ENCODE peak calls at places on chromosome 5, in four cellular contexts. One of them, this sample, is unnamed.

GRCh38 chr5:31471040-31471439 is 60.9 kb downstream of the DROSHA start:
- DNase-seq in HCT116: no peak
- DNase-seq in HepG2: no peak
- DNase-seq in H1: no peak
- DNase-seq in this sample: no peak

GRCh38 chr5:126914813-126915436 is 115.4 kb downstream of the MARCHF3 start:
- DNase-seq in HCT116: no peak
- DNase-seq in H1: no peak
- DNase-seq in HepG2: no peak
- DNase-seq in this sample: no peak

GRCh38 chr5:120568716-120569115 is 104.6 kb downstream of the PRR16 start:
- DNase-seq in HepG2: no peak
- DNase-seq in H1: no peak
- DNase-seq in HCT116: no peak
- DNase-seq in this sample: no peak

GRCh38 chr5:122702524-122702875 is 72.4 kb upstream of the SNX2 start:
- DNase-seq in H1: no peak
- DNase-seq in HCT116: no peak
- DNase-seq in HepG2: no peak
- DNase-seq in this sample: no peak

GRCh38 chr5:6448622-6449464 is at the start of gene UBE2QL1:
- DNase-seq in HCT116: no peak
- DNase-seq in HepG2: no peak
- DNase-seq in H1: peak; percentile 67
- DNase-seq in this sample: peak; percentile 25

GRCh38 chr5:136656811-136657210 is 291.5 kb upstream of the TRPC7 start:
- DNase-seq in HepG2: no peak
- DNase-seq in HCT116: no peak
- DNase-seq in H1: no peak
- DNase-seq in this sample: no peak

GRCh38 chr5:107402881-107403280 is 267.9 kb downstream of the EFNA5 start:
- DNase-seq in HepG2: no peak
- DNase-seq in HCT116: no peak
- DNase-seq in H1: no peak
- DNase-seq in this sample: no peak

GRCh38 chr5:155767480-155767879 is 559.5 kb upstream of the SGCD start:
- DNase-seq in H1: no peak
- DNase-seq in HepG2: no peak
- DNase-seq in HCT116: no peak
- DNase-seq in this sample: no peak

GRCh38 chr5:64557911-64558310 is 52.1 kb downstream of the RGS7BP start:
- DNase-seq in HepG2: no peak
- DNase-seq in HCT116: no peak
- DNase-seq in H1: no peak
- DNase-seq in this sample: no peak

GRCh38 chr5:33174376-33174775 is 266.4 kb upstream of the TARS1 start:
- DNase-seq in H1: no peak
- DNase-seq in HepG2: no peak
- DNase-seq in HCT116: no peak
- DNase-seq in this sample: no peak

GRCh38 chr5:58069016-58069705 is 390.7 kb downstream of the PLK2 start:
- DNase-seq in H1: no peak
- DNase-seq in HCT116: no peak
- DNase-seq in HepG2: no peak
- DNase-seq in this sample: no peak

GRCh38 chr5:66553368-66553912 is 42.8 kb upstream of the MAST4 start:
- DNase-seq in HCT116: no peak
- DNase-seq in H1: no peak
- DNase-seq in HepG2: no peak
- DNase-seq in this sample: no peak

GRCh38 chr5:159935946-159936345 is 19.7 kb downstream of the ADRA1B start:
- DNase-seq in HCT116: no peak
- DNase-seq in H1: no peak
- DNase-seq in HepG2: no peak
- DNase-seq in this sample: no peak

GRCh38 chr5:134004626-134005414 is at the start of gene VDAC1:
- DNase-seq in H1: peak; percentile 82
- DNase-seq in HCT116: peak; percentile 56
- DNase-seq in HepG2: no peak
- DNase-seq in this sample: peak; percentile 84

GRCh38 chr5:166795756-166796155 is 1495.7 kb upstream of the WWC1 start:
- DNase-seq in H1: no peak
- DNase-seq in HCT116: no peak
- DNase-seq in HepG2: no peak
- DNase-seq in this sample: no peak

GRCh38 chr5:118126159-118126558 is 862.2 kb downstream of the DTWD2 start:
- DNase-seq in H1: no peak
- DNase-seq in HCT116: no peak
- DNase-seq in HepG2: no peak
- DNase-seq in this sample: no peak

GRCh38 chr5:158522001-158522400 is 577.7 kb downstream of the EBF1 start:
- DNase-seq in HepG2: no peak
- DNase-seq in H1: no peak
- DNase-seq in HCT116: no peak
- DNase-seq in this sample: no peak

GRCh38 chr5:21709766-21710165 is 1143.4 kb downstream of the CDH12 start:
- DNase-seq in HCT116: no peak
- DNase-seq in HepG2: no peak
- DNase-seq in H1: no peak
- DNase-seq in this sample: no peak

GRCh38 chr5:105956456-105957177 is 1714.1 kb downstream of the EFNA5 start:
- DNase-seq in HCT116: no peak
- DNase-seq in H1: no peak
- DNase-seq in HepG2: no peak
- DNase-seq in this sample: no peak

GRCh38 chr5:83147593-83147992 is 70.2 kb downstream of the XRCC4 start:
- DNase-seq in HCT116: no peak
- DNase-seq in HepG2: no peak
- DNase-seq in H1: no peak
- DNase-seq in this sample: no peak

GRCh38 chr5:31023105-31023504 is 170.4 kb upstream of the CDH6 start:
- DNase-seq in H1: no peak
- DNase-seq in HepG2: no peak
- DNase-seq in HCT116: no peak
- DNase-seq in this sample: no peak

GRCh38 chr5:43042176-43042625 is 2.1 kb upstream of the ANXA2R start:
- DNase-seq in HepG2: peak; percentile 47
- DNase-seq in H1: peak; percentile 79
- DNase-seq in HCT116: peak; percentile 43
- DNase-seq in this sample: peak; percentile 44

GRCh38 chr5:143972068-143972467 is 160.1 kb downstream of the HMHB1 start:
- DNase-seq in HCT116: no peak
- DNase-seq in H1: no peak
- DNase-seq in HepG2: no peak
- DNase-seq in this sample: no peak

GRCh38 chr5:80031109-80031508 is 4.0 kb upstream of the THBS4 start:
- DNase-seq in H1: no peak
- DNase-seq in HepG2: no peak
- DNase-seq in HCT116: no peak
- DNase-seq in this sample: no peak

GRCh38 chr5:3352711-3353110 is 242.9 kb upstream of the IRX1 start:
- DNase-seq in HCT116: no peak
- DNase-seq in H1: no peak
- DNase-seq in HepG2: no peak
- DNase-seq in this sample: no peak

GRCh38 chr5:150411245-150411979 is 1.3 kb downstream of the CD74 start:
- DNase-seq in HepG2: no peak
- DNase-seq in HCT116: no peak
- DNase-seq in H1: peak; percentile 61
- DNase-seq in this sample: no peak

GRCh38 chr5:68304421-68305052 is 89.0 kb downstream of the PIK3R1 start:
- DNase-seq in HCT116: no peak
- DNase-seq in H1: no peak
- DNase-seq in HepG2: no peak
- DNase-seq in this sample: no peak

GRCh38 chr5:160357861-160358411 is 12.5 kb downstream of the C1QTNF2 start:
- DNase-seq in HCT116: no peak
- DNase-seq in H1: no peak
- DNase-seq in HepG2: no peak
- DNase-seq in this sample: no peak

GRCh38 chr5:55926476-55926875 is 68.3 kb downstream of the IL6ST start:
- DNase-seq in HepG2: no peak
- DNase-seq in HCT116: no peak
- DNase-seq in H1: peak; percentile 27
- DNase-seq in this sample: no peak

GRCh38 chr5:150021491-150022162 is 21.1 kb downstream of the HMGXB3 start:
- DNase-seq in H1: no peak
- DNase-seq in HCT116: peak; percentile 80
- DNase-seq in HepG2: no peak
- DNase-seq in this sample: no peak

GRCh38 chr5:43367909-43368648 is 44.1 kb downstream of the CCL28 start:
- DNase-seq in HepG2: no peak
- DNase-seq in H1: no peak
- DNase-seq in HCT116: no peak
- DNase-seq in this sample: no peak

GRCh38 chr5:39543335-39543734 is 118.6 kb upstream of the DAB2 start:
- DNase-seq in H1: no peak
- DNase-seq in HepG2: no peak
- DNase-seq in HCT116: no peak
- DNase-seq in this sample: no peak

GRCh38 chr5:39476466-39477215 is 51.9 kb upstream of the DAB2 start:
- DNase-seq in HepG2: no peak
- DNase-seq in HCT116: no peak
- DNase-seq in H1: no peak
- DNase-seq in this sample: no peak

GRCh38 chr5:173514666-173515065 is 101.8 kb downstream of the BOD1 start:
- DNase-seq in HCT116: no peak
- DNase-seq in H1: peak; percentile 8
- DNase-seq in HepG2: no peak
- DNase-seq in this sample: no peak

GRCh38 chr5:135398160-135398854 is 724 bp downstream of the MACROH2A1 start:
- DNase-seq in H1: peak; percentile 78
- DNase-seq in HCT116: peak; percentile 13
- DNase-seq in HepG2: peak; percentile 28
- DNase-seq in this sample: peak; percentile 59

GRCh38 chr5:150176745-150177485 is 10.3 kb downstream of the CDX1 start:
- DNase-seq in HepG2: no peak
- DNase-seq in H1: no peak
- DNase-seq in HCT116: no peak
- DNase-seq in this sample: no peak

GRCh38 chr5:142396436-142396835 is 71.6 kb upstream of the SPRY4 start:
- DNase-seq in H1: no peak
- DNase-seq in HCT116: no peak
- DNase-seq in HepG2: no peak
- DNase-seq in this sample: peak; percentile 49

GRCh38 chr5:93676707-93677106 is 64.7 kb downstream of the POU5F2 start:
- DNase-seq in HepG2: no peak
- DNase-seq in HCT116: no peak
- DNase-seq in H1: no peak
- DNase-seq in this sample: no peak
- TF ChIP-seq FOSL1 in HepG2: no peak
- TF ChIP-seq FOSL1 in HCT116: no peak
- TF ChIP-seq FOSL1 in H1: no peak
- TF ChIP-seq FOSL1 in this sample: no peak

DNA sequence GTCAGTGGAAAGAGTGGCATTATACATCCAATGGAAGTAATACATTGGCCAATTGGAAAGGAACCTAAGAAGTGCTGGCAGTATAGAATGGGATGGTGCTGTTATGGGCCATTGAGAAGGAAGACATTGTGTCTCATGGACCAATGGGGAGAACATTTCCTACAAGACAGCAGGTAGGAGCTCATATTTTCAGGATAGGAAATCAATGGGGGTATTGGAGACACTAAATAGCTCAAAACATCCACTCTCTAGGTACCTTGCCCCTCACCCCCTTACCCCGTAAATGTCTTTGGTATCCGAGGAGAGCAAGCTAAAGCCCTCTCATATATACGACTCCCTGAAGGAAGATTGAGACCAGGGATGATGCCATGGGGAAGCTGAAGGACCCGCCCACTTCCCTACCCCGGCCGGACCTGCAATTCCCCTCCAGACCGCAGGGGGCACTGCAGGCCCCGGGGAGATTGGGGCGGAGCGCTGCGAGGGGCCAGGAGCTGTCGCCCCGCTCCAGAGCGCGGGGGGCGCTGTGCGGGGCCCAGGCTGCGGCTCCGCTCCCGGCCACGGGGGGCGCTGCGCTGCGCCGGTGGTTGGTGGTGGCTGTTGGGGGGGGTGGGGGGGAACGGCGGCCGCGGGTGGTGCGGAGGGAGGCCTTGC is at the start of gene KDM3B:
- DNase-seq in HCT116: peak; percentile 76
- DNase-seq in HepG2: peak; percentile 76
- DNase-seq in H1: peak; percentile 100
- DNase-seq in this sample: peak; percentile 94
- TF ChIP-seq FOSL1 in HCT116: no peak
- TF ChIP-seq FOSL1 in HepG2: no peak
- TF ChIP-seq FOSL1 in H1: no peak
- TF ChIP-seq FOSL1 in this sample: peak; percentile 27

DNA sequence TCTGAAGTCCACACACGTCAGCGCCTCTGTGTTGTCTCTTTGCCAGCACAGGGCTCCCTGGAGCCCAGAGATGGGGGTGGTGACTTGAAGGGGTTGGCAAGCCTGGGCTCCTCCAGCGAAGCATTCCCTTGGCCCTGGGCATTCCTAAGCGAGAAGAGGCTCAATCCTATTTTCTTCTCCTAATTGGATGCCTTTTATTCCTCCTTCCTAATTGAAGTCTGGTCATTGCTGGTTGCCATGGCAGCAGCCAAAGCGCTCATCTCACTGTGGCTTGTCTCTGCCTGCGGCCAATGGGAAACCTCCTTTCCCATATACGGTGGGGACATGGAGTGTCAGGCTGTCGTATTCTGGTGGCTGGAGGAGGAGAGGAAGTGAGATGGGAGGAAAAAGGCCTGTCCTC is 52.3 kb upstream of the RARS1 start:
- DNase-seq in HepG2: no peak
- DNase-seq in H1: no peak
- DNase-seq in HCT116: no peak
- DNase-seq in this sample: no peak
- TF ChIP-seq FOSL1 in HepG2: no peak
- TF ChIP-seq FOSL1 in H1: no peak
- TF ChIP-seq FOSL1 in HCT116: no peak
- TF ChIP-seq FOSL1 in this sample: no peak

GRCh38 chr5:138138949-138139775 is at the start of gene NME5:
- DNase-seq in HepG2: no peak
- DNase-seq in HCT116: peak; percentile 48
- DNase-seq in H1: peak; percentile 83
- DNase-seq in this sample: no peak
- TF ChIP-seq FOSL1 in HepG2: no peak
- TF ChIP-seq FOSL1 in HCT116: no peak
- TF ChIP-seq FOSL1 in H1: no peak
- TF ChIP-seq FOSL1 in this sample: no peak

This sample was measured in K562.